ENCODE peak calls at places on chromosomes 4 and X, in six cellular contexts. S, N, B, R, J and F are unnamed samples.

GRCh38 chr4:5752803-5753184 is 41.8 kb downstream of the EVC start:
- DNase-seq in R (no peak), B (no peak), S (no peak), J (no peak), N (no peak), F (peak; percentile 75)

GRCh38 chr4:157128395-157128794 is 52.4 kb downstream of the GLRB start:
- DNase-seq in B (peak; percentile 69), R (peak; percentile 40), N (no peak), S (no peak), J (no peak), F (no peak)

GRCh38 chrX:17072726-17073125 is 126.3 kb downstream of the REPS2 start:
- DNase-seq in S (no peak), R (no peak), N (no peak), B (no peak), J (no peak), F (no peak)

GRCh38 chr4:53821179-53821851 is 230.0 kb upstream of the LNX1 start:
- DNase-seq in R (no peak), J (no peak), N (no peak), B (no peak), S (no peak), F (no peak)

GRCh38 chr4:138815811-138816210 is 199.8 kb upstream of the NOCT start:
- DNase-seq in J (no peak), N (no peak), R (no peak), B (no peak), S (no peak), F (no peak)

GRCh38 chr4:150960079-150960478 is 55.0 kb downstream of the LRBA start:
- DNase-seq in N (no peak), B (peak; percentile 60), R (peak; percentile 21), S (no peak), J (no peak), F (no peak)

GRCh38 chr4:14749910-14750309 is 252.4 kb upstream of the CPEB2 start:
- DNase-seq in R (no peak), N (peak; percentile 10), J (no peak), S (peak; percentile 15), B (peak; percentile 55), F (no peak)

GRCh38 chr4:25838526-25838925 is 24.3 kb downstream of the SEL1L3 start:
- DNase-seq in R (no peak), J (no peak), N (no peak), S (no peak), B (no peak), F (no peak)

GRCh38 chr4:117893207-117893606 is 141.1 kb upstream of the NDST3 start:
- DNase-seq in B (no peak), S (no peak), N (no peak), J (no peak), R (no peak), F (no peak)

GRCh38 chr4:105605493-105605892 is 53.1 kb downstream of the ARHGEF38 start:
- DNase-seq in J (no peak), R (no peak), S (no peak), B (peak; percentile 53), N (no peak), F (no peak)

GRCh38 chrX:103919336-103919682 is 43.1 kb upstream of the TMSB15B start:
- DNase-seq in S (no peak), N (peak; percentile 57), R (no peak), J (no peak), B (peak; percentile 35), F (no peak)

GRCh38 chr4:154720123-154720522 is 23.7 kb upstream of the LRAT start:
- DNase-seq in J (no peak), R (no peak), B (no peak), S (no peak), N (no peak), F (no peak)

GRCh38 chr4:76072760-76073159 is 1.7 kb upstream of the ART3 start:
- DNase-seq in B (no peak), J (no peak), R (no peak), N (no peak), S (no peak), F (no peak)

GRCh38 chrX:69021561-69021960 is 143.7 kb downstream of the PJA1 start:
- DNase-seq in R (no peak), N (no peak), J (no peak), B (no peak), S (no peak), F (no peak)

GRCh38 chr4:173134426-173134825 is 34.2 kb upstream of the GALNT7 start:
- DNase-seq in R (no peak), N (no peak), B (no peak), J (no peak), S (no peak), F (no peak)

GRCh38 chrX:74924449-74925209 is 623 bp downstream of the NEXMIF start:
- DNase-seq in B (peak; percentile 45), S (no peak), N (peak; percentile 58), J (no peak), R (no peak), F (peak; percentile 81)

GRCh38 chr4:54333657-54334056 is 104.6 kb downstream of the PDGFRA start:
- DNase-seq in S (peak; percentile 42), N (no peak), B (peak; percentile 16), J (no peak), R (no peak), F (no peak)

GRCh38 chr4:139144161-139144859 is 32.7 kb downstream of the ELF2 start:
- DNase-seq in B (no peak), J (no peak), S (no peak), R (peak; percentile 21), N (no peak), F (no peak)

GRCh38 chr4:167100120-167100519 is 134.2 kb downstream of the SPOCK3 start:
- DNase-seq in N (peak; percentile 0), B (no peak), J (no peak), R (peak; percentile 15), S (no peak), F (no peak)

GRCh38 chr4:108224628-108225053 is 55.9 kb upstream of the LEF1 start:
- DNase-seq in N (no peak), R (peak; percentile 5), S (no peak), J (no peak), B (peak; percentile 41), F (no peak)

GRCh38 chr4:184101711-184102110 is 116.0 kb downstream of the ENPP6 start:
- DNase-seq in N (no peak), B (no peak), S (no peak), J (no peak), R (no peak), F (no peak)

GRCh38 chr4:123631699-123632098 is 235.1 kb downstream of the SPRY1 start:
- DNase-seq in R (no peak), N (no peak), S (no peak), B (peak; percentile 25), J (no peak), F (no peak)

GRCh38 chr4:81650871-81651270 is 179.2 kb upstream of the RASGEF1B start:
- DNase-seq in N (peak; percentile 78), J (no peak), B (no peak), S (no peak), R (no peak), F (no peak)

GRCh38 chr4:183532823-183533222 is 28.0 kb downstream of the ING2 start:
- DNase-seq in S (no peak), R (peak; percentile 50), N (no peak), B (no peak), J (no peak), F (no peak)

GRCh38 chrX:136780738-136781137 is at the start of gene ARHGEF6:
- DNase-seq in B (no peak), J (no peak), R (peak; percentile 27), S (no peak), N (no peak), F (no peak)

GRCh38 chrX:43500240-43500639 is 155.9 kb upstream of the MAOA start:
- DNase-seq in R (no peak), B (no peak), S (no peak), J (no peak), N (no peak), F (no peak)

GRCh38 chr4:184949020-184949419 is 69.3 kb upstream of the HELT start:
- DNase-seq in J (no peak), N (no peak), S (no peak), R (no peak), B (no peak), F (no peak)

GRCh38 chr4:3703677-3704521 is 62.3 kb upstream of the ADRA2C start:
- DNase-seq in S (no peak), J (no peak), R (no peak), B (no peak), N (no peak), F (peak; percentile 62)

GRCh38 chrX:110089656-110090404 is 86.9 kb downstream of the TMEM164 start:
- DNase-seq in B (no peak), N (no peak), R (no peak), J (no peak), S (no peak), F (no peak)